ENCODE peak calls at places on chromosome 17, in five cellular contexts. F is suprapubic skin, X is progenitor cell of endocrine pancreas, Z is NCI-H226, B is cardiac muscle cell. W is an unnamed sample.

GRCh38 chr17:17216236-17216635 is 10.1 kb upstream of the PLD6 start:
- DNase-seq in F (no peak), X (no peak), Z (no peak), B (no peak), W (no peak)

GRCh38 chr17:74345433-74346241 is 16.0 kb downstream of the BTBD17 start:
- DNase-seq in F (no peak), X (no peak), Z (no peak), B (no peak), W (no peak)

GRCh38 chr17:59525668-59526067 is 39.7 kb upstream of the DHX40 start:
- DNase-seq in F (no peak), X (no peak), Z (no peak), B (no peak), W (no peak)

GRCh38 chr17:33868899-33869298 is 386.2 kb upstream of the CCL2 start:
- DNase-seq in F (no peak), X (no peak), Z (no peak), B (no peak), W (no peak)

GRCh38 chr17:76597156-76598003 is 11.7 kb upstream of the ST6GALNAC2 start:
- DNase-seq in F (no peak), X (no peak), Z (no peak), B (no peak), W (no peak)

GRCh38 chr17:71709271-71709670 is 411.5 kb upstream of the SOX9 start:
- DNase-seq in F (no peak), X (no peak), Z (no peak), B (no peak), W (no peak)

GRCh38 chr17:46949291-46950174 is 26.6 kb downstream of the GOSR2 start:
- DNase-seq in F (no peak), X (no peak), Z (peak; percentile 72), B (no peak), W (no peak)

GRCh38 chr17:80779336-80779735 is 212.3 kb upstream of the CHMP6 start:
- DNase-seq in F (no peak), X (no peak), Z (no peak), B (no peak), W (no peak)

GRCh38 chr17:57554826-57555635 is 190.1 kb downstream of the CCDC182 start:
- DNase-seq in F (no peak), X (no peak), Z (no peak), B (no peak), W (no peak)